ENCODE peak calls at places on chromosomes 1 and 21, in nine cellular contexts. V is T-helper 2 cell; E is activated naive CD4-positive, alpha-beta T cell treated with anti-CD3 and anti-CD28 coated beads for 36 hours; O is Karpas-422; Q is RPMI8226; K is astrocyte of the spinal cord; F is A172; P is NCI-H2171 treated with DMSO at 0.1 percent for 48 hours; A is stimulated activated CD8-positive, alpha-beta memory T cell treated with anti-CD3 and anti-CD28 coated beads, Interleukin-4, amount 100 ng/mL, for 1 hour. I is an unnamed sample.

GRCh38 chr1:87933171-87933570 is 604.5 kb downstream of the LMO4 start:
- DNase-seq in V (no peak), E (no peak), O (no peak), Q (no peak), K (no peak), F (no peak), P (no peak), A (no peak), I (no peak)

GRCh38 chr1:39230261-39231190 is 26.0 kb downstream of the MACF1 start:
- DNase-seq in V (peak), E (peak), O (no peak), Q (peak), K (no peak), F (no peak), P (no peak), A (peak), I (peak)

GRCh38 chr21:18411565-18411964 is 8.0 kb upstream of the TMPRSS15 start:
- DNase-seq in V (no peak), E (no peak), O (no peak), Q (no peak), K (no peak), F (no peak), P (no peak), A (no peak), I (no peak)

GRCh38 chr1:209896346-209896745 is 41.7 kb upstream of the SYT14 start:
- DNase-seq in V (no peak), E (no peak), O (no peak), Q (no peak), K (peak), F (peak), P (no peak), A (no peak), I (no peak)

GRCh38 chr1:24961334-24961733 is 31.3 kb upstream of the RUNX3 start:
- DNase-seq in V (no peak), E (no peak), O (no peak), Q (no peak), K (no peak), F (no peak), P (no peak), A (no peak), I (no peak)

GRCh38 chr1:229024528-229025119 is 246.3 kb upstream of the RAB4A start:
- DNase-seq in V (no peak), E (peak), O (no peak), Q (no peak), K (peak), F (peak), P (no peak), A (no peak), I (peak)

GRCh38 chr1:64090436-64090835 is 113.0 kb upstream of the UBE2U start:
- DNase-seq in V (no peak), E (no peak), O (no peak), Q (no peak), K (no peak), F (no peak), P (no peak), A (no peak), I (no peak)

GRCh38 chr1:201552941-201553341 is 14.0 kb downstream of the NAV1 start:
- DNase-seq in V (no peak), E (no peak), O (no peak), Q (no peak), K (peak), F (peak), P (no peak), A (no peak), I (no peak)

GRCh38 chr1:241817331-241817792 is 30.6 kb upstream of the EXO1 start:
- DNase-seq in V (no peak), E (no peak), O (no peak), Q (no peak), K (peak), F (no peak), P (no peak), A (no peak), I (no peak)

GRCh38 chr1:161486806-161487482 is 18.3 kb upstream of the FCGR2A start:
- DNase-seq in V (no peak), E (peak), O (peak), Q (peak), K (peak), F (peak), P (peak), A (peak), I (peak)

GRCh38 chr1:29330089-29330488 is 93.8 kb downstream of the PTPRU start:
- DNase-seq in V (no peak), E (no peak), O (no peak), Q (no peak), K (no peak), F (no peak), P (no peak), A (no peak), I (no peak)

I was measured in activated CD8-positive, alpha-beta T cell treated with anti-CD3 and anti-CD28 coated beads for 36 hours.